ENCODE peak calls at places on chromosome 10, in nine cellular contexts. H, O, E, M, R, T, N, X and B are unnamed samples.

GRCh38 chr10:131805696-131806095 is 95.1 kb upstream of the PPP2R2D start:
- DNase-seq in H (no peak), N (no peak), M (no peak), T (no peak), R (no peak), O (no peak), E (no peak), X (no peak), B (no peak)

GRCh38 chr10:123016228-123016627 is 7.4 kb downstream of the ACADSB start:
- DNase-seq in R (no peak), M (no peak), T (no peak), H (no peak), X (no peak), E (no peak), N (no peak), O (no peak), B (no peak)

GRCh38 chr10:67438605-67439258 is 257.3 kb downstream of the CTNNA3 start:
- DNase-seq in T (no peak), E (no peak), O (no peak), H (no peak), R (no peak), X (no peak), N (no peak), M (no peak), B (no peak)

GRCh38 chr10:58721781-58722180 is 209.1 kb downstream of the BICC1 start:
- DNase-seq in O (no peak), X (no peak), T (no peak), N (no peak), M (no peak), H (no peak), R (no peak), E (no peak), B (no peak)

GRCh38 chr10:30529373-30529998 is 95.5 kb downstream of the MAP3K8 start:
- DNase-seq in H (no peak), E (no peak), N (peak), O (no peak), X (no peak), M (peak), T (peak), R (peak), B (peak)

GRCh38 chr10:122164815-122165491 is 106.1 kb upstream of the BTBD16 start:
- DNase-seq in X (no peak), R (no peak), T (no peak), O (no peak), H (no peak), M (no peak), N (no peak), E (no peak), B (no peak)

GRCh38 chr10:5951167-5951711 is 26.1 kb downstream of the IL15RA start:
- DNase-seq in N (no peak), E (peak), M (no peak), O (no peak), H (no peak), R (no peak), X (no peak), T (no peak), B (no peak)

GRCh38 chr10:101070098-101070497 is 8.3 kb downstream of the KAZALD1 start:
- DNase-seq in T (no peak), X (no peak), R (no peak), H (no peak), O (no peak), N (no peak), E (no peak), M (no peak), B (no peak)

GRCh38 chr10:110023785-110024184 is 16.0 kb downstream of the ADD3 start:
- DNase-seq in E (no peak), H (no peak), X (no peak), T (no peak), N (no peak), R (no peak), O (no peak), M (no peak), B (no peak)